ENCODE peak calls at places on chromosomes 6 and 20, in ten cellular contexts. O, N, Q, T, F, G, S, D, A and V are unnamed samples.

GRCh38 chr6:40074292-40075050 is 140.2 kb upstream of the MOCS1 start:
- DNase-seq in O (no peak), N (no peak), Q (no peak), T (peak), F (no peak), G (no peak), S (no peak), D (no peak), A (no peak), V (no peak)

GRCh38 chr6:99348220-99348822 is 1.2 kb downstream of the FAXC start:
- DNase-seq in O (no peak), N (no peak), Q (no peak), T (no peak), F (no peak), G (no peak), S (no peak), D (no peak), A (no peak), V (no peak)

GRCh38 chr6:90068264-90068663 is 174.0 kb downstream of the GJA10 start:
- DNase-seq in O (no peak), N (peak), Q (no peak), T (peak), F (no peak), G (no peak), S (no peak), D (no peak), A (no peak), V (no peak)

GRCh38 chr6:165858571-165858970 is 195.5 kb upstream of the PDE10A start:
- DNase-seq in O (no peak), N (no peak), Q (no peak), T (no peak), F (no peak), G (no peak), S (peak), D (no peak), A (no peak), V (no peak)

GRCh38 chr6:30131947-30132497 is 3.9 kb upstream of the TRIM40 start:
- DNase-seq in O (no peak), N (no peak), Q (no peak), T (no peak), F (no peak), G (no peak), S (no peak), D (no peak), A (no peak), V (no peak)

GRCh38 chr6:154356690-154357089 is at the start of gene IPCEF1:
- DNase-seq in O (no peak), N (no peak), Q (no peak), T (no peak), F (no peak), G (peak), S (no peak), D (no peak), A (no peak), V (no peak)

GRCh38 chr6:40395066-40395697 is 192.0 kb downstream of the LRFN2 start:
- DNase-seq in O (no peak), N (no peak), Q (no peak), T (peak), F (no peak), G (no peak), S (no peak), D (no peak), A (no peak), V (no peak)

GRCh38 chr6:106966671-106967522 is 7.6 kb downstream of the CD24 start:
- DNase-seq in O (no peak), N (no peak), Q (peak), T (peak), F (no peak), G (no peak), S (no peak), D (no peak), A (no peak), V (no peak)

GRCh38 chr6:95515975-95516374 is 61.4 kb upstream of the MANEA start:
- DNase-seq in O (no peak), N (no peak), Q (no peak), T (peak), F (no peak), G (no peak), S (peak), D (no peak), A (no peak), V (no peak)

GRCh38 chr20:45467172-45467571 is 2.4 kb upstream of the WFDC2 start:
- DNase-seq in O (no peak), N (no peak), Q (no peak), T (no peak), F (no peak), G (no peak), S (no peak), D (no peak), A (no peak), V (no peak)

GRCh38 chr6:112183271-112183671 is 71.1 kb downstream of the LAMA4 start:
- DNase-seq in O (no peak), N (no peak), Q (no peak), T (no peak), F (no peak), G (no peak), S (no peak), D (no peak), A (no peak), V (no peak)

GRCh38 chr6:123380257-123380656 is 256.5 kb downstream of the TRDN start:
- DNase-seq in O (no peak), N (no peak), Q (no peak), T (peak), F (no peak), G (peak), S (peak), D (no peak), A (no peak), V (no peak)

GRCh38 chr6:15474196-15474595 is 188.6 kb downstream of the DTNBP1 start:
- DNase-seq in O (no peak), N (no peak), Q (no peak), T (peak), F (no peak), G (no peak), S (no peak), D (no peak), A (peak), V (no peak)
- TF ChIP-seq CTCF in O (no peak), N (no peak), Q (no peak), T (no peak), F (no peak), G (no peak), S (no peak), D (no peak), A (no peak), V (no peak)

GRCh38 chr6:38968702-38969149 is 79.9 kb upstream of the GLP1R start:
- DNase-seq in O (no peak), N (no peak), Q (no peak), T (no peak), F (no peak), G (no peak), S (no peak), D (no peak), A (no peak), V (no peak)

GRCh38 chr6:38974389-38975133 is 74.0 kb upstream of the GLP1R start:
- DNase-seq in O (no peak), N (no peak), Q (no peak), T (no peak), F (no peak), G (no peak), S (no peak), D (no peak), A (peak), V (no peak)

GRCh38 chr6:38977101-38977500 is 71.5 kb upstream of the GLP1R start:
- DNase-seq in O (no peak), N (no peak), Q (no peak), T (no peak), F (no peak), G (no peak), S (peak), D (no peak), A (no peak), V (no peak)

GRCh38 chr6:38975621-38976049 is 72.9 kb upstream of the GLP1R start:
- DNase-seq in O (no peak), N (no peak), Q (no peak), T (no peak), F (no peak), G (no peak), S (no peak), D (no peak), A (no peak), V (no peak)

GRCh38 chr6:38973178-38974057 is 75.2 kb upstream of the GLP1R start:
- DNase-seq in O (peak), N (peak), Q (no peak), T (peak), F (no peak), G (peak), S (peak), D (no peak), A (peak), V (no peak)
- TF ChIP-seq CTCF in O (peak), N (peak), Q (peak), T (peak), F (no peak), G (peak), S (peak), D (peak), A (peak), V (peak)

GRCh38 chr6:122376246-122376645 is 23.2 kb upstream of the HSF2 start:
- DNase-seq in O (no peak), N (no peak), Q (no peak), T (no peak), F (no peak), G (no peak), S (no peak), D (no peak), A (no peak), V (no peak)

GRCh38 chr6:122374307-122374706 is 25.1 kb upstream of the HSF2 start:
- DNase-seq in O (no peak), N (no peak), Q (no peak), T (no peak), F (no peak), G (peak), S (no peak), D (no peak), A (no peak), V (no peak)

GRCh38 chr6:122372647-122373046 is 26.8 kb upstream of the HSF2 start:
- DNase-seq in O (no peak), N (no peak), Q (no peak), T (no peak), F (no peak), G (no peak), S (peak), D (no peak), A (no peak), V (no peak)
- TF ChIP-seq CTCF in O (no peak), N (no peak), Q (no peak), T (peak), F (no peak), G (no peak), S (peak), D (no peak), A (peak), V (no peak)

GRCh38 chr6:166929534-166930189 is 26.7 kb downstream of the RNASET2 start:
- DNase-seq in O (no peak), N (no peak), Q (no peak), T (no peak), F (no peak), G (no peak), S (no peak), D (no peak), A (no peak), V (no peak)
- TF ChIP-seq CTCF in O (peak), N (no peak), Q (no peak), T (no peak), F (no peak), G (no peak), S (no peak), D (no peak), A (no peak), V (no peak)

GRCh38 chr6:15512126-15512525 is 150.7 kb downstream of the DTNBP1 start:
- DNase-seq in O (no peak), N (no peak), Q (peak), T (no peak), F (no peak), G (no peak), S (no peak), D (no peak), A (no peak), V (no peak)
- TF ChIP-seq CTCF in O (peak), N (peak), Q (peak), T (no peak), F (no peak), G (no peak), S (peak), D (no peak), A (peak), V (no peak)

GRCh38 chr6:19472850-19473249 is 364.3 kb upstream of the ID4 start:
- DNase-seq in O (no peak), N (no peak), Q (no peak), T (peak), F (no peak), G (no peak), S (peak), D (no peak), A (no peak), V (no peak)
- TF ChIP-seq CTCF in O (peak), N (no peak), Q (no peak), T (peak), F (no peak), G (peak), S (peak), D (no peak), A (peak), V (no peak)